ENCODE peak calls at places on chromosome 4, in eight cellular contexts. X is astrocyte of the cerebellum; J is activated T-cell treated with anti-CD3 and anti-CD28 coated beads, Interleukin-2, amount 50 U/mL, for 1 hour; B is renal cortical epithelial cell; U is LoVo; Z is left cardiac atrium; E is spleen; P is thyroid gland. N is an unnamed sample.

GRCh38 chr4:80259012-80259411 is 7.5 kb upstream of the FGF5 start:
- DNase-seq in X (no peak), J (no peak), B (peak), U (no peak), Z (no peak), E (no peak), P (no peak), N (no peak)

GRCh38 chr4:4334798-4335520 is 44.9 kb downstream of the ZBTB49 start:
- DNase-seq in X (peak), J (peak), B (peak), U (peak), Z (peak), E (peak), P (peak), N (peak)

GRCh38 chr4:126738926-126739325 is 893.8 kb upstream of the INTU start:
- DNase-seq in X (no peak), J (no peak), B (no peak), U (no peak), Z (no peak), E (no peak), P (no peak), N (no peak)

GRCh38 chr4:182808673-182809416 is 108.3 kb downstream of the DCTD start:
- DNase-seq in X (no peak), J (peak), B (no peak), U (no peak), Z (no peak), E (no peak), P (no peak), N (no peak)

GRCh38 chr4:31788676-31789075 is 1068.5 kb downstream of the PCDH7 start:
- DNase-seq in X (no peak), J (no peak), B (no peak), U (no peak), Z (no peak), E (no peak), P (no peak), N (no peak)

GRCh38 chr4:101288365-101289145 is 58.8 kb downstream of the PPP3CA start:
- DNase-seq in X (no peak), J (no peak), B (no peak), U (no peak), Z (no peak), E (no peak), P (no peak), N (no peak)

GRCh38 chr4:100009490-100009889 is 59.4 kb upstream of the H2AZ1 start:
- DNase-seq in X (no peak), J (no peak), B (peak), U (no peak), Z (no peak), E (no peak), P (no peak), N (no peak)

GRCh38 chr4:1683371-1683902 is 676 bp downstream of the FAM53A start:
- DNase-seq in X (peak), J (no peak), B (peak), U (no peak), Z (peak), E (no peak), P (peak), N (no peak)

GRCh38 chr4:17236686-17237085 is 275.2 kb downstream of the QDPR start:
- DNase-seq in X (no peak), J (no peak), B (no peak), U (no peak), Z (peak), E (no peak), P (no peak), N (no peak)

GRCh38 chr4:72006576-72006975 is 25.2 kb upstream of the NPFFR2 start:
- DNase-seq in X (peak), J (no peak), B (peak), U (no peak), Z (no peak), E (no peak), P (no peak), N (no peak)

GRCh38 chr4:107837298-107837697 is 12.6 kb downstream of the SGMS2 start:
- DNase-seq in X (no peak), J (no peak), B (no peak), U (no peak), Z (no peak), E (no peak), P (no peak), N (no peak)

GRCh38 chr4:14529653-14530052 is 472.6 kb upstream of the CPEB2 start:
- DNase-seq in X (peak), J (no peak), B (peak), U (no peak), Z (no peak), E (no peak), P (no peak), N (no peak)

GRCh38 chr4:38322709-38323108 is 341.3 kb upstream of the KLF3 start:
- DNase-seq in X (peak), J (no peak), B (peak), U (peak), Z (peak), E (no peak), P (peak), N (no peak)

GRCh38 chr4:73777612-73778011 is 37.2 kb downstream of the CXCL8 start:
- DNase-seq in X (no peak), J (no peak), B (peak), U (no peak), Z (no peak), E (no peak), P (no peak), N (no peak)

GRCh38 chr4:6917445-6918241 is 8.0 kb downstream of the TBC1D14 start:
- DNase-seq in X (peak), J (peak), B (peak), U (peak), Z (peak), E (peak), P (peak), N (no peak)

GRCh38 chr4:48557478-48557877 is 67.4 kb downstream of the ZAR1 start:
- DNase-seq in X (no peak), J (no peak), B (peak), U (no peak), Z (no peak), E (no peak), P (no peak), N (no peak)

GRCh38 chr4:81599646-81600231 is 128.0 kb upstream of the RASGEF1B start:
- DNase-seq in X (no peak), J (no peak), B (no peak), U (no peak), Z (no peak), E (no peak), P (no peak), N (no peak)

GRCh38 chr4:154164931-154165839 is 326.4 kb downstream of the DCHS2 start:
- DNase-seq in X (peak), J (no peak), B (peak), U (peak), Z (peak), E (no peak), P (no peak), N (no peak)

GRCh38 chr4:10416441-10416840 is 40.8 kb downstream of the ZNF518B start:
- DNase-seq in X (no peak), J (no peak), B (no peak), U (no peak), Z (no peak), E (no peak), P (no peak), N (no peak)

GRCh38 chr4:129526812-129527211 is 430.9 kb downstream of the C4orf33 start:
- DNase-seq in X (no peak), J (no peak), B (no peak), U (peak), Z (no peak), E (no peak), P (no peak), N (no peak)

GRCh38 chr4:48985976-48986653 is at the start of gene CWH43:
- DNase-seq in X (no peak), J (no peak), B (no peak), U (no peak), Z (no peak), E (no peak), P (peak), N (peak)

GRCh38 chr4:128917781-128918180 is 108.3 kb downstream of the JADE1 start:
- DNase-seq in X (no peak), J (no peak), B (no peak), U (no peak), Z (no peak), E (no peak), P (no peak), N (no peak)

GRCh38 chr4:78662661-78663060 is 111.1 kb downstream of the ANXA3 start:
- DNase-seq in X (no peak), J (no peak), B (no peak), U (no peak), Z (no peak), E (no peak), P (no peak), N (no peak)

GRCh38 chr4:41865306-41865980 is 69.8 kb upstream of the TMEM33 start:
- DNase-seq in X (no peak), J (no peak), B (no peak), U (no peak), Z (no peak), E (no peak), P (no peak), N (no peak)

GRCh38 chr4:26619784-26620183 is 35.9 kb downstream of the TBC1D19 start:
- DNase-seq in X (no peak), J (no peak), B (peak), U (no peak), Z (no peak), E (no peak), P (no peak), N (no peak)

GRCh38 chr4:187656953-187657352 is 338.6 kb upstream of the ZFP42 start:
- DNase-seq in X (no peak), J (no peak), B (no peak), U (no peak), Z (no peak), E (no peak), P (no peak), N (no peak)

GRCh38 chr4:109810580-109811387 is 4.8 kb upstream of the GAR1 start:
- DNase-seq in X (no peak), J (no peak), B (no peak), U (no peak), Z (no peak), E (no peak), P (no peak), N (no peak)

GRCh38 chr4:110287130-110287529 is 88.7 kb upstream of the ELOVL6 start:
- DNase-seq in X (peak), J (no peak), B (peak), U (peak), Z (no peak), E (no peak), P (no peak), N (no peak)